ENCODE peak calls at places on chromosome 15, in nine cellular contexts. P, D, I, E, Y, W, G, B and T are unnamed samples.

GRCh38 chr15:62740141-62741004 is 302.2 kb upstream of the TPM1 start:
- DNase-seq in G (no peak), Y (no peak), E (no peak), B (no peak), I (peak; percentile 43), D (no peak), W (no peak), P (no peak), T (no peak)

GRCh38 chr15:45456212-45457106 is 66.1 kb downstream of the SLC30A4 start:
- DNase-seq in Y (peak; percentile 100), E (peak; percentile 54), W (peak; percentile 61), B (peak; percentile 84), I (peak; percentile 65), D (peak; percentile 99), G (peak; percentile 99), P (peak; percentile 52), T (peak; percentile 89)

GRCh38 chr15:70490148-70490837 is 273.1 kb downstream of the UACA start:
- DNase-seq in I (no peak), Y (no peak), G (no peak), E (no peak), W (no peak), D (no peak), B (no peak), P (no peak), T (no peak)

GRCh38 chr15:37099321-37100108 is 834 bp downstream of the MEIS2 start:
- DNase-seq in E (no peak), I (peak; percentile 66), Y (peak; percentile 60), B (no peak), D (no peak), W (no peak), P (peak; percentile 73), G (peak; percentile 17), T (peak; percentile 81)

GRCh38 chr15:24877174-24877573 is 77.6 kb upstream of the SNRPN start:
- DNase-seq in E (no peak), G (no peak), I (no peak), P (no peak), W (no peak), B (no peak), Y (peak; percentile 4), D (no peak), T (no peak)

GRCh38 chr15:48962662-48963523 is 826 bp downstream of the SHC4 start:
- DNase-seq in G (peak; percentile 46), W (peak; percentile 32), E (no peak), B (no peak), Y (peak; percentile 83), D (no peak), P (no peak), I (peak; percentile 25), T (peak; percentile 70)

GRCh38 chr15:90609254-90610185 is 79.8 kb downstream of the CRTC3 start:
- DNase-seq in B (no peak), P (no peak), G (no peak), D (no peak), I (no peak), Y (no peak), E (no peak), W (no peak), T (no peak)

GRCh38 chr15:88874275-88874674 is 21.1 kb downstream of the HAPLN3 start:
- DNase-seq in E (no peak), W (no peak), I (no peak), D (no peak), G (no peak), P (no peak), B (no peak), Y (no peak), T (no peak)

GRCh38 chr15:34049096-34049495 is 10.1 kb upstream of the AVEN start:
- DNase-seq in I (no peak), Y (peak; percentile 68), D (no peak), W (no peak), E (no peak), G (peak; percentile 76), P (no peak), B (no peak), T (no peak)